ENCODE peak calls at places on chromosomes 2 and 18, in seven cellular contexts. M is AG09319; J is NCI-H1436 treated with DMSO at 0.1 percent for 48 hours; E is ACHN; F is Kasumi-1; K is activated CD8-positive, alpha-beta T cell treated with anti-CD3 and anti-CD28 coated beads for 36 hours; Z is stimulated activated naive CD8-positive, alpha-beta T cell treated with anti-CD3 and anti-CD28 coated beads, Interleukin-15, Interleukin-2, amounts not matched to agents 100 U/mL and 50 U/mL, for 24 hours. S is an unnamed sample.

GRCh38 chr18:49392352-49392751 is 68.1 kb downstream of the DYM start:
- DNase-seq in M (no peak), J (no peak), F (no peak), Z (no peak), K (no peak), E (no peak), S (no peak)

GRCh38 chr2:239073745-239074530 is 226.1 kb downstream of the TWIST2 start:
- DNase-seq in K (no peak), E (no peak), J (no peak), F (no peak), M (no peak), Z (no peak), S (no peak)

GRCh38 chr2:135551356-135551755 is 20.1 kb downstream of the R3HDM1 start:
- DNase-seq in F (no peak), J (no peak), Z (no peak), K (no peak), M (no peak), E (no peak), S (no peak)

GRCh38 chr2:120104772-120105171 is 91.9 kb downstream of the EPB41L5 start:
- DNase-seq in E (no peak), Z (no peak), K (no peak), J (no peak), M (no peak), F (no peak), S (no peak)

GRCh38 chr18:36211612-36212065 is 24.3 kb downstream of the MOCOS start:
- DNase-seq in F (no peak), M (no peak), K (no peak), J (no peak), Z (no peak), E (no peak), S (no peak)

GRCh38 chr2:44753552-44754285 is 187.8 kb upstream of the SIX3 start:
- DNase-seq in Z (peak), J (no peak), K (peak), E (no peak), F (no peak), M (no peak), S (no peak)

GRCh38 chr2:64697286-64698023 is 43.7 kb upstream of the SERTAD2 start:
- DNase-seq in K (no peak), E (no peak), M (no peak), Z (no peak), F (no peak), J (no peak), S (no peak)

GRCh38 chr2:207546822-207547221 is 17.1 kb downstream of the CREB1 start:
- DNase-seq in Z (no peak), E (peak), F (no peak), M (peak), J (no peak), K (no peak), S (no peak)

GRCh38 chr18:33916200-33916599 is 308.5 kb downstream of the NOL4 start:
- DNase-seq in J (no peak), M (no peak), Z (no peak), F (no peak), K (no peak), E (no peak), S (no peak)

GRCh38 chr2:18518116-18519111 is 42.0 kb downstream of the RDH14 start:
- DNase-seq in J (no peak), K (no peak), Z (no peak), F (no peak), M (no peak), E (peak), S (peak)

GRCh38 chr2:81060971-81061370 is 756.4 kb upstream of the LRRTM1 start:
- DNase-seq in M (no peak), Z (no peak), F (no peak), K (no peak), E (no peak), J (no peak), S (no peak)

GRCh38 chr18:70405051-70405450 is 116.2 kb downstream of the SOCS6 start:
- DNase-seq in J (no peak), F (no peak), Z (no peak), K (no peak), M (no peak), E (no peak), S (no peak)

GRCh38 chr2:117190856-117191255 is 623.6 kb upstream of the DDX18 start:
- DNase-seq in E (no peak), Z (no peak), F (no peak), K (no peak), M (no peak), J (peak), S (no peak)

GRCh38 chr18:77127769-77128671 is 4.6 kb downstream of the MBP start:
- DNase-seq in J (no peak), F (peak), K (peak), Z (no peak), E (peak), M (peak), S (peak)

GRCh38 chr2:173434729-173435345 is 80.2 kb downstream of the CDCA7 start:
- DNase-seq in M (no peak), Z (no peak), J (no peak), F (no peak), K (no peak), E (no peak), S (no peak)

GRCh38 chr18:34121157-34121807 is 103.4 kb downstream of the NOL4 start:
- DNase-seq in E (peak), F (no peak), K (no peak), Z (no peak), J (no peak), M (no peak), S (no peak)

GRCh38 chr2:113201496-113202304 is 27.9 kb downstream of the PSD4 start:
- DNase-seq in F (no peak), J (no peak), M (no peak), Z (no peak), K (no peak), E (no peak), S (no peak)

GRCh38 chr2:234288974-234289455 is 207.9 kb downstream of the ARL4C start:
- DNase-seq in Z (peak), M (no peak), F (no peak), K (peak), J (no peak), E (peak), S (peak)

GRCh38 chr2:26068602-26069298 is 34.9 kb downstream of the RAB10 start:
- DNase-seq in E (peak), J (no peak), F (peak), K (peak), M (peak), Z (peak), S (peak)

GRCh38 chr18:73461780-73462059 is 593.9 kb upstream of the NETO1 start:
- DNase-seq in E (no peak), F (no peak), J (no peak), Z (no peak), K (no peak), M (no peak), S (no peak)

GRCh38 chr2:210456571-210456970 is 20.0 kb downstream of the LANCL1 start:
- DNase-seq in K (no peak), J (peak), Z (no peak), E (no peak), M (no peak), F (no peak), S (no peak)

GRCh38 chr2:119482481-119483394 is 41.5 kb downstream of the SCTR start:
- DNase-seq in M (no peak), Z (no peak), K (no peak), F (peak), J (no peak), E (no peak), S (no peak)

GRCh38 chr18:76615065-76615733 is 120.2 kb upstream of the ZNF516 start:
- DNase-seq in F (no peak), J (no peak), M (no peak), E (no peak), K (no peak), Z (no peak), S (no peak)

GRCh38 chr2:217703102-217703501 is 299.7 kb downstream of the TNS1 start:
- DNase-seq in Z (no peak), E (no peak), F (no peak), M (no peak), J (no peak), K (no peak), S (no peak)

GRCh38 chr18:13416848-13417247 is 198.3 kb downstream of the LDLRAD4 start:
- DNase-seq in K (no peak), Z (no peak), M (no peak), F (no peak), E (no peak), J (no peak), S (no peak)

GRCh38 chr2:21700644-21701043 is 576.9 kb downstream of the TDRD15 start:
- DNase-seq in E (no peak), F (no peak), K (no peak), J (no peak), Z (no peak), M (no peak), S (no peak)

GRCh38 chr2:105397025-105397722 is 1.7 kb downstream of the FHL2 start:
- DNase-seq in M (no peak), E (peak), K (no peak), Z (no peak), J (no peak), F (no peak), S (no peak)